ENCODE peak calls at places on chromosomes 12 and 14, in five cellular contexts. One of them, this sample, is unnamed.

GRCh38 chr14:72906316-72906715 is 12.4 kb upstream of the DPF3 start:
- DNase-seq in transverse colon: no peak
- DNase-seq in vagina: no peak
- DNase-seq in HCT116: no peak
- DNase-seq in breast epithelium: no peak
- DNase-seq in this sample: no peak

GRCh38 chr14:75277000-75277795 is 1.4 kb upstream of the FOS start:
- DNase-seq in transverse colon: peak; percentile 92
- DNase-seq in vagina: peak; percentile 97
- DNase-seq in HCT116: no peak
- DNase-seq in breast epithelium: peak; percentile 91
- DNase-seq in this sample: peak; percentile 90

GRCh38 chr14:54138354-54139038 is 181.9 kb upstream of the BMP4 start:
- DNase-seq in transverse colon: no peak
- DNase-seq in vagina: no peak
- DNase-seq in HCT116: no peak
- DNase-seq in breast epithelium: no peak
- DNase-seq in this sample: no peak

GRCh38 chr14:71533396-71533795 is 398.8 kb upstream of the RGS6 start:
- DNase-seq in transverse colon: no peak
- DNase-seq in vagina: no peak
- DNase-seq in HCT116: no peak
- DNase-seq in breast epithelium: no peak
- DNase-seq in this sample: no peak

GRCh38 chr14:93901813-93902212 is 25.3 kb upstream of the FAM181A start:
- DNase-seq in transverse colon: no peak
- DNase-seq in vagina: no peak
- DNase-seq in HCT116: no peak
- DNase-seq in breast epithelium: no peak
- DNase-seq in this sample: peak; percentile 22

GRCh38 chr12:115771065-115771464 is 506.4 kb downstream of the MED13L start:
- DNase-seq in transverse colon: no peak
- DNase-seq in vagina: no peak
- DNase-seq in HCT116: peak; percentile 13
- DNase-seq in breast epithelium: no peak
- DNase-seq in this sample: peak; percentile 53

GRCh38 chr12:76480800-76481199 is 78.8 kb downstream of the OSBPL8 start:
- DNase-seq in transverse colon: no peak
- DNase-seq in vagina: no peak
- DNase-seq in HCT116: no peak
- DNase-seq in breast epithelium: no peak
- DNase-seq in this sample: no peak

GRCh38 chr12:114799574-114800487 is 115.9 kb upstream of the TBX3 start:
- DNase-seq in transverse colon: peak; percentile 15
- DNase-seq in vagina: no peak
- DNase-seq in HCT116: peak; percentile 58
- DNase-seq in breast epithelium: no peak
- DNase-seq in this sample: peak; percentile 20

GRCh38 chr12:89707623-89707991 is 1.0 kb downstream of the ATP2B1 start:
- DNase-seq in transverse colon: peak; percentile 34
- DNase-seq in vagina: no peak
- DNase-seq in HCT116: no peak
- DNase-seq in breast epithelium: no peak
- DNase-seq in this sample: peak; percentile 4

GRCh38 chr12:82688619-82689018 is 1.9 kb downstream of the TMTC2 start:
- DNase-seq in transverse colon: no peak
- DNase-seq in vagina: no peak
- DNase-seq in HCT116: no peak
- DNase-seq in breast epithelium: no peak
- DNase-seq in this sample: no peak

GRCh38 chr14:22463763-22464173 is 125.3 kb downstream of the DAD1 start:
- DNase-seq in transverse colon: no peak
- DNase-seq in vagina: no peak
- DNase-seq in HCT116: no peak
- DNase-seq in breast epithelium: no peak
- DNase-seq in this sample: no peak

DNA sequence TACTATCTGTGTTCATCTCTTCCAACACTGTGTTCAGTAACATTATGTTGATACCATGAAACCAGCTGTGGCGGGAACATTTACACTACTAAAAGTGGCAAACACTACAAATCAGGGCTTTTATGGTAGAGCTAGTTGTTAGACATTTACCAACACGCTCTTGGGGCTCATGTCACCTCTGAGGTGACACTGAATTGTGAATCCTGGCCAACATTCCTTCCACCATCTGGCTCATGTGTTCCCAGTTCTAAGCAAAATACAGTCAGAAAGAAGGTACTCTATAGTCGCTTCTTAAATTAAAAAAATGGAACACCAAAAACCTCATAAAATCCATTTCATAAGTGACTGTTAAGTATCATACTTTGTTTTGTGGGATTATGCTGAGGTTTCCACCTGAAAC is 436.6 kb downstream of the FUT8 start:
- DNase-seq in transverse colon: no peak
- DNase-seq in vagina: no peak
- DNase-seq in HCT116: no peak
- DNase-seq in breast epithelium: no peak
- DNase-seq in this sample: no peak
- H3K4me1 ChIP-seq in transverse colon: no peaks in the 10 kb centered on the region
- H3K4me1 ChIP-seq in vagina: no peaks in the 10 kb centered on the region
- H3K4me1 ChIP-seq in HCT116: no peaks in the 10 kb centered on the region
- H3K4me1 ChIP-seq in breast epithelium: no peaks in the 10 kb centered on the region
- H3K4me1 ChIP-seq in this sample: no peaks in the 10 kb centered on the region

GRCh38 chr12:108854453-108855283 is 2.7 kb downstream of the SSH1 start:
- DNase-seq in transverse colon: no peak
- DNase-seq in vagina: no peak
- DNase-seq in HCT116: peak; percentile 98
- DNase-seq in breast epithelium: no peak
- DNase-seq in this sample: no peak

GRCh38 chr12:108854055-108854452 is 3.3 kb downstream of the SSH1 start:
- DNase-seq in transverse colon: no peak
- DNase-seq in vagina: no peak
- DNase-seq in HCT116: no peak
- DNase-seq in breast epithelium: no peak
- DNase-seq in this sample: no peak

GRCh38 chr12:108853426-108853825 is 4.0 kb downstream of the SSH1 start:
- DNase-seq in transverse colon: no peak
- DNase-seq in vagina: no peak
- DNase-seq in HCT116: no peak
- DNase-seq in breast epithelium: no peak
- DNase-seq in this sample: no peak

GRCh38 chr12:108850854-108851573 is 6.4 kb downstream of the SSH1 start:
- DNase-seq in transverse colon: no peak
- DNase-seq in vagina: no peak
- DNase-seq in HCT116: no peak
- DNase-seq in breast epithelium: no peak
- DNase-seq in this sample: no peak

DNA sequence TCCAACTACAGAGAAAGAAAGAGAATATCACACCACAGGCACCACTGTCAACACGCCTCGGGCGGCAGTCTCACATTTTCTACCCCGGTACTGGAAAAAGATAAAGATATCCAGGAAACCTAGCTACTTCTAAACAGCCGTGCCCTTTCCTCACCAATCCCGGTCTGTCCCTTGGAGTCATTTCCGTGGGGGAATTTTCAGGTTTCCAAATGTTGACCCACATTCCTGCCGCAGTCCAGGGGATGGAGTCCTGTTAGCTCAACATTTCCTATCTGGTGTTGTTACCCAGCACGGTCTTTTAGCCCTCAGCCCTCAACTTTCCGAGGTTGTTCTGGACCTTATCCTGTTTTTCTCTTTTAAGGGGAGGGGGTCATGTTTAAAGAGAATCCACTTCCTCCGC is 4.7 kb downstream of the SSH1 start:
- DNase-seq in transverse colon: no peak
- DNase-seq in vagina: no peak
- DNase-seq in HCT116: no peak
- DNase-seq in breast epithelium: no peak
- DNase-seq in this sample: no peak
- TF ChIP-seq POLR2A in transverse colon: no peak
- TF ChIP-seq POLR2A in vagina: no peak
- TF ChIP-seq POLR2A in HCT116: no peak
- TF ChIP-seq POLR2A in breast epithelium: no peak
- TF ChIP-seq POLR2A in this sample: no peak

GRCh38 chr12:92233346-92234015 is 87.8 kb upstream of the BTG1 start:
- DNase-seq in transverse colon: no peak
- DNase-seq in vagina: no peak
- DNase-seq in HCT116: no peak
- DNase-seq in breast epithelium: no peak
- DNase-seq in this sample: no peak
- TF ChIP-seq POLR2AphosphoS5 in transverse colon: no peak
- TF ChIP-seq POLR2AphosphoS5 in vagina: no peak
- TF ChIP-seq POLR2AphosphoS5 in HCT116: no peak
- TF ChIP-seq POLR2AphosphoS5 in breast epithelium: no peak
- TF ChIP-seq POLR2AphosphoS5 in this sample: no peak

GRCh38 chr14:68563256-68564131 is 229.4 kb downstream of the ZFP36L1 start:
- DNase-seq in transverse colon: no peak
- DNase-seq in vagina: no peak
- DNase-seq in HCT116: no peak
- DNase-seq in breast epithelium: no peak
- DNase-seq in this sample: peak; percentile 71

GRCh38 chr14:68566075-68566474 is 226.8 kb downstream of the ZFP36L1 start:
- DNase-seq in transverse colon: no peak
- DNase-seq in vagina: no peak
- DNase-seq in HCT116: no peak
- DNase-seq in breast epithelium: no peak
- DNase-seq in this sample: peak; percentile 57

GRCh38 chr14:68562911-68563255 is 230.0 kb downstream of the ZFP36L1 start:
- DNase-seq in transverse colon: no peak
- DNase-seq in vagina: no peak
- DNase-seq in HCT116: no peak
- DNase-seq in breast epithelium: no peak
- DNase-seq in this sample: no peak

GRCh38 chr14:68564236-68564825 is 228.5 kb downstream of the ZFP36L1 start:
- DNase-seq in transverse colon: no peak
- DNase-seq in vagina: no peak
- DNase-seq in HCT116: no peak
- DNase-seq in breast epithelium: no peak
- DNase-seq in this sample: no peak

DNA sequence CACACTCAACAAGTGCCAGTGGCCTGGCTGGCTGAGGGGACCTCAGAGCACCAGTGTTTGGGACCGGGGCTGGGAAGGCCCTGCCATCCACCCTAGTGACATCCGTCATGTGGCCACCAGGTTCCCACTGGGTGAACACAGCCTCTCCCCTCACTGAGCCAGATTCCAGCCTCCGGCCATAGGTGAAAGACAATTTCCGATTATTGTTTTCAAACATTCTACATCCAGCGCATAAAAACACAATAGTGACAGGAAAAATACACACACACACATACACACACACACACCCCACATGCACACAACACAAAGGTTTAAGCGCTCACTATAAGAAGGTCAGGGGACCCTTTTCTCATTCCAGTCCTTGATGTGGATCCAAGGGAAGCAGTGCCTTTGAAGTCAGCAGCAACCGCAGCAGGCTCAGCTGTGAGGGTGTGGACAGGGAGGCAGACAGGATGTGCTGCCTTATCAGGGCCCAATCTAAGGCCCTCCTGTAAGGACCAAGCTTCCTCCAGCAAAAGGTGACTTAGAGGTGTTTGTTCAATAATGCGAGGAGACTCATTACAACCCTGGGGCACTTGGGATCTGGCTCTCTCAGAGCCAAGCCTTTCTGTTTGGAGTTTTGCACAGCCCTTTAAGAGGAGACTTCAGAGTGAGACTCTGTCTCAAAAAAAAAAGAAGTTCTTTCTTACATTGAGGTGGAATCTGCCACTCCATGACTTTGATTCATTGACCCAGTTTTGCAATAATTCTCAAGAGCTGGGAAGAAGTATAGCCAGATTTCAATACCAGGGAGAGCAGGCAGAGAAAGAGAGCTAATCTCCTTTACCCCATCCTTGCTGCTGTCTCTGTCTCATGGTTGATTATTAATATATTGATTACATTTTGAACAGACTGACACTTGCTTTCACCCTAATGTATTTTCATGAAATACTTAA is 227.8 kb downstream of the ZFP36L1 start:
- DNase-seq in transverse colon: no peak
- DNase-seq in vagina: no peak
- DNase-seq in HCT116: no peak
- DNase-seq in breast epithelium: peak; percentile 48
- DNase-seq in this sample: no peak
- H3K4me1 ChIP-seq in transverse colon: peaks cover 5% of the 10 kb centered on the region
- H3K4me1 ChIP-seq in vagina: peaks cover 62% of the 10 kb centered on the region
- H3K4me1 ChIP-seq in HCT116: peaks cover 54% of the 10 kb centered on the region
- H3K4me1 ChIP-seq in breast epithelium: peaks cover 5% of the 10 kb centered on the region
- H3K4me1 ChIP-seq in this sample: peaks cover 58% of the 10 kb centered on the region

GRCh38 chr12:6961695-6962284 is 8.7 kb downstream of the PHB2 start:
- DNase-seq in transverse colon: peak; percentile 85
- DNase-seq in vagina: no peak
- DNase-seq in HCT116: peak; percentile 73
- DNase-seq in breast epithelium: peak; percentile 55
- DNase-seq in this sample: peak; percentile 60
- TF ChIP-seq POLR2A in transverse colon: peak; percentile 48
- TF ChIP-seq POLR2A in vagina: no peak
- TF ChIP-seq POLR2A in HCT116: no peak
- TF ChIP-seq POLR2A in breast epithelium: no peak
- TF ChIP-seq POLR2A in this sample: no peak

GRCh38 chr12:120301962-120302815 is at the start of gene SIRT4:
- DNase-seq in transverse colon: peak; percentile 91
- DNase-seq in vagina: no peak
- DNase-seq in HCT116: peak; percentile 91
- DNase-seq in breast epithelium: peak; percentile 85
- DNase-seq in this sample: peak; percentile 90
- TF ChIP-seq POLR2AphosphoS5 in transverse colon: peak; percentile 16
- TF ChIP-seq POLR2AphosphoS5 in vagina: no peak
- TF ChIP-seq POLR2AphosphoS5 in HCT116: peak; percentile 77
- TF ChIP-seq POLR2AphosphoS5 in breast epithelium: peak; percentile 45
- TF ChIP-seq POLR2AphosphoS5 in this sample: peak; percentile 98

This sample was measured in prostate gland.